ENCODE peak calls at places on chromosomes 3 and 15, in four cellular contexts. X, Q, P and E are unnamed samples.

GRCh38 chr3:136805795-136806194 is 13.1 kb upstream of the SLC35G2 start:
- DNase-seq in X (no peak), P (no peak), Q (no peak), E (no peak)

GRCh38 chr3:10949197-10949596 is 43.4 kb upstream of the SLC6A1 start:
- DNase-seq in X (peak), Q (no peak), P (no peak), E (no peak)

GRCh38 chr15:71601038-71601869 is 209.1 kb upstream of the NR2E3 start:
- DNase-seq in Q (no peak), P (no peak), X (no peak), E (no peak)

GRCh38 chr15:39851505-39852082 is 68.5 kb downstream of the GPR176 start:
- DNase-seq in Q (no peak), P (peak), X (no peak), E (no peak)

GRCh38 chr3:111739241-111739952 is 119.7 kb upstream of the PHLDB2 start:
- DNase-seq in P (no peak), Q (no peak), X (no peak), E (no peak)

GRCh38 chr3:123660900-123661299 is 76.0 kb upstream of the HACD2 start:
- DNase-seq in Q (no peak), P (no peak), X (peak), E (no peak)

GRCh38 chr3:50050361-50050760 is 38.4 kb upstream of the RBM5 start:
- DNase-seq in X (no peak), P (no peak), Q (no peak), E (no peak)

GRCh38 chr15:60179786-60180391 is 175.8 kb downstream of the FOXB1 start:
- DNase-seq in Q (no peak), P (peak), X (peak), E (no peak)

GRCh38 chr15:48963524-48964113 is at the start of gene SHC4:
- DNase-seq in Q (no peak), P (peak), X (peak), E (no peak)

GRCh38 chr3:68088216-68088615 is 433.8 kb upstream of the SUCLG2 start:
- DNase-seq in X (no peak), P (peak), Q (peak), E (no peak)

GRCh38 chr15:25501828-25502446 is 63.1 kb upstream of the UBE3A start:
- DNase-seq in P (peak), Q (no peak), X (peak), E (no peak)

GRCh38 chr3:102896851-102897621 is 462.2 kb downstream of the ZPLD1 start:
- DNase-seq in P (no peak), X (no peak), Q (no peak), E (no peak)

GRCh38 chr3:48820626-48821324 is 26.9 kb downstream of the PRKAR2A start:
- DNase-seq in P (no peak), Q (no peak), X (no peak), E (no peak)

GRCh38 chr15:34055868-34056595 is 17.0 kb upstream of the AVEN start:
- DNase-seq in P (no peak), X (no peak), Q (no peak), E (no peak)

GRCh38 chr15:98440917-98441316 is 207.4 kb upstream of the IGF1R start:
- DNase-seq in X (no peak), Q (no peak), P (no peak), E (no peak)

GRCh38 chr3:112813723-112814171 is 32.9 kb downstream of the CD200R1L start:
- DNase-seq in Q (no peak), X (peak), P (no peak), E (no peak)

GRCh38 chr3:48662753-48663488 is at the start of gene CELSR3:
- DNase-seq in X (peak), P (peak), Q (no peak), E (no peak)

GRCh38 chr3:12155833-12156232 is 2.9 kb downstream of the TIMP4 start:
- DNase-seq in P (no peak), X (no peak), Q (no peak), E (no peak)

GRCh38 chr3:102124301-102125158 is 275.2 kb downstream of the NFKBIZ start:
- DNase-seq in P (no peak), X (no peak), Q (no peak), E (no peak)

GRCh38 chr15:51266548-51266947 is 71.8 kb downstream of the CYP19A1 start:
- DNase-seq in X (no peak), Q (no peak), P (no peak), E (no peak)

GRCh38 chr3:172598904-172599303 is 75.7 kb upstream of the TNFSF10 start:
- DNase-seq in X (no peak), P (no peak), Q (no peak), E (no peak)

GRCh38 chr3:71372369-71372768 is 211.2 kb downstream of the FOXP1 start:
- DNase-seq in X (no peak), Q (no peak), P (no peak), E (no peak)

GRCh38 chr3:29759443-29760033 is 478.7 kb downstream of the RBMS3 start:
- DNase-seq in X (peak), Q (no peak), P (peak), E (no peak)